ENCODE peak calls at places on chromosome 19, in six cellular contexts. One of them, this sample, is unnamed.

GRCh38 chr19:49957262-49957915 is 3.6 kb downstream of the SIGLEC11 start:
- DNase-seq in PC-3: no peak
- DNase-seq in kidney epithelial cell: no peak
- DNase-seq in glutamatergic neuron: no peak
- DNase-seq in adrenal gland: peak
- DNase-seq in neural crest cell: no peak
- DNase-seq in this sample: no peak

GRCh38 chr19:48213959-48214358 is 41.8 kb downstream of the CARD8 start:
- DNase-seq in PC-3: no peak
- DNase-seq in kidney epithelial cell: no peak
- DNase-seq in glutamatergic neuron: no peak
- DNase-seq in adrenal gland: no peak
- DNase-seq in neural crest cell: no peak
- DNase-seq in this sample: no peak

GRCh38 chr19:49983645-49984229 is 22.8 kb upstream of the SIGLEC11 start:
- DNase-seq in PC-3: peak
- DNase-seq in kidney epithelial cell: no peak
- DNase-seq in glutamatergic neuron: peak
- DNase-seq in adrenal gland: peak
- DNase-seq in neural crest cell: peak
- DNase-seq in this sample: peak

GRCh38 chr19:52993342-52994178 is 20.2 kb upstream of the ERVV-1 start:
- DNase-seq in PC-3: peak
- DNase-seq in kidney epithelial cell: no peak
- DNase-seq in glutamatergic neuron: peak
- DNase-seq in adrenal gland: peak
- DNase-seq in neural crest cell: peak
- DNase-seq in this sample: peak

GRCh38 chr19:43623889-43624670 is 4.7 kb upstream of the ZNF428 start:
- DNase-seq in PC-3: no peak
- DNase-seq in kidney epithelial cell: no peak
- DNase-seq in glutamatergic neuron: no peak
- DNase-seq in adrenal gland: no peak
- DNase-seq in neural crest cell: no peak
- DNase-seq in this sample: no peak

GRCh38 chr19:47100290-47100689 is 13.3 kb downstream of the ZC3H4 start:
- DNase-seq in PC-3: no peak
- DNase-seq in kidney epithelial cell: no peak
- DNase-seq in glutamatergic neuron: no peak
- DNase-seq in adrenal gland: no peak
- DNase-seq in neural crest cell: no peak
- DNase-seq in this sample: no peak

GRCh38 chr19:23904406-23904805 is 10.3 kb upstream of the ZNF726 start:
- DNase-seq in PC-3: no peak
- DNase-seq in kidney epithelial cell: no peak
- DNase-seq in glutamatergic neuron: no peak
- DNase-seq in adrenal gland: no peak
- DNase-seq in neural crest cell: no peak
- DNase-seq in this sample: no peak

GRCh38 chr19:56350416-56351045 is 35.9 kb upstream of the ZSCAN5A start:
- DNase-seq in PC-3: peak
- DNase-seq in kidney epithelial cell: no peak
- DNase-seq in glutamatergic neuron: peak
- DNase-seq in adrenal gland: peak
- DNase-seq in neural crest cell: peak
- DNase-seq in this sample: peak

GRCh38 chr19:8335343-8336071 is 7.6 kb downstream of the KANK3 start:
- DNase-seq in PC-3: no peak
- DNase-seq in kidney epithelial cell: no peak
- DNase-seq in glutamatergic neuron: peak
- DNase-seq in adrenal gland: no peak
- DNase-seq in neural crest cell: no peak
- DNase-seq in this sample: no peak

GRCh38 chr19:34391813-34392212 is 12.4 kb upstream of the PDCD2L start:
- DNase-seq in PC-3: no peak
- DNase-seq in kidney epithelial cell: no peak
- DNase-seq in glutamatergic neuron: no peak
- DNase-seq in adrenal gland: no peak
- DNase-seq in neural crest cell: no peak
- DNase-seq in this sample: no peak

GRCh38 chr19:52473655-52474350 is 20.4 kb downstream of the ZNF578 start:
- DNase-seq in PC-3: peak
- DNase-seq in kidney epithelial cell: no peak
- DNase-seq in glutamatergic neuron: no peak
- DNase-seq in adrenal gland: no peak
- DNase-seq in neural crest cell: no peak
- DNase-seq in this sample: no peak

GRCh38 chr19:47615714-47616113 is 6.8 kb downstream of the BICRA start:
- DNase-seq in PC-3: no peak
- DNase-seq in kidney epithelial cell: no peak
- DNase-seq in glutamatergic neuron: no peak
- DNase-seq in adrenal gland: no peak
- DNase-seq in neural crest cell: no peak
- DNase-seq in this sample: no peak

GRCh38 chr19:31348416-31349159 is 648 bp downstream of the TSHZ3 start:
- DNase-seq in PC-3: no peak
- DNase-seq in kidney epithelial cell: no peak
- DNase-seq in glutamatergic neuron: peak
- DNase-seq in adrenal gland: no peak
- DNase-seq in neural crest cell: no peak
- DNase-seq in this sample: no peak

GRCh38 chr19:51600940-51601575 is 29.1 kb downstream of the SIGLEC5 start:
- DNase-seq in PC-3: no peak
- DNase-seq in kidney epithelial cell: no peak
- DNase-seq in glutamatergic neuron: no peak
- DNase-seq in adrenal gland: no peak
- DNase-seq in neural crest cell: no peak
- DNase-seq in this sample: no peak

GRCh38 chr19:3879656-3880055 is 829 bp upstream of the ATCAY start:
- DNase-seq in PC-3: no peak
- DNase-seq in kidney epithelial cell: no peak
- DNase-seq in glutamatergic neuron: no peak
- DNase-seq in adrenal gland: no peak
- DNase-seq in neural crest cell: no peak
- DNase-seq in this sample: no peak
- TF ChIP-seq CTCF in PC-3: no peak
- TF ChIP-seq CTCF in kidney epithelial cell: no peak
- TF ChIP-seq CTCF in glutamatergic neuron: peak
- TF ChIP-seq CTCF in adrenal gland: no peak
- TF ChIP-seq CTCF in neural crest cell: peak
- TF ChIP-seq CTCF in this sample: peak

GRCh38 chr19:39157997-39158389 is 32.4 kb downstream of the PAK4 start:
- DNase-seq in PC-3: no peak
- DNase-seq in kidney epithelial cell: no peak
- DNase-seq in glutamatergic neuron: no peak
- DNase-seq in adrenal gland: no peak
- DNase-seq in neural crest cell: no peak
- DNase-seq in this sample: no peak

GRCh38 chr19:39156230-39156890 is 30.8 kb downstream of the PAK4 start:
- DNase-seq in PC-3: peak
- DNase-seq in kidney epithelial cell: no peak
- DNase-seq in glutamatergic neuron: no peak
- DNase-seq in adrenal gland: no peak
- DNase-seq in neural crest cell: no peak
- DNase-seq in this sample: no peak

GRCh38 chr19:39158646-39159260 is 33.2 kb downstream of the PAK4 start:
- DNase-seq in PC-3: no peak
- DNase-seq in kidney epithelial cell: no peak
- DNase-seq in glutamatergic neuron: no peak
- DNase-seq in adrenal gland: no peak
- DNase-seq in neural crest cell: no peak
- DNase-seq in this sample: no peak

GRCh38 chr19:39156891-39157230 is 31.3 kb downstream of the PAK4 start:
- DNase-seq in PC-3: no peak
- DNase-seq in kidney epithelial cell: no peak
- DNase-seq in glutamatergic neuron: no peak
- DNase-seq in adrenal gland: no peak
- DNase-seq in neural crest cell: no peak
- DNase-seq in this sample: no peak

GRCh38 chr19:39157275-39157996 is 31.9 kb downstream of the PAK4 start:
- DNase-seq in PC-3: no peak
- DNase-seq in kidney epithelial cell: no peak
- DNase-seq in glutamatergic neuron: no peak
- DNase-seq in adrenal gland: no peak
- DNase-seq in neural crest cell: no peak
- DNase-seq in this sample: no peak
- TF ChIP-seq CTCF in PC-3: no peak
- TF ChIP-seq CTCF in kidney epithelial cell: no peak
- TF ChIP-seq CTCF in glutamatergic neuron: no peak
- TF ChIP-seq CTCF in adrenal gland: no peak
- TF ChIP-seq CTCF in neural crest cell: no peak
- TF ChIP-seq CTCF in this sample: no peak

GRCh38 chr19:54159352-54160181 is at the start of gene LENG1:
- DNase-seq in PC-3: peak
- DNase-seq in kidney epithelial cell: peak
- DNase-seq in glutamatergic neuron: peak
- DNase-seq in adrenal gland: peak
- DNase-seq in neural crest cell: peak
- DNase-seq in this sample: peak
- TF ChIP-seq CTCF in PC-3: peak
- TF ChIP-seq CTCF in kidney epithelial cell: peak
- TF ChIP-seq CTCF in glutamatergic neuron: no peak
- TF ChIP-seq CTCF in adrenal gland: peak
- TF ChIP-seq CTCF in neural crest cell: peak
- TF ChIP-seq CTCF in this sample: peak

DNA sequence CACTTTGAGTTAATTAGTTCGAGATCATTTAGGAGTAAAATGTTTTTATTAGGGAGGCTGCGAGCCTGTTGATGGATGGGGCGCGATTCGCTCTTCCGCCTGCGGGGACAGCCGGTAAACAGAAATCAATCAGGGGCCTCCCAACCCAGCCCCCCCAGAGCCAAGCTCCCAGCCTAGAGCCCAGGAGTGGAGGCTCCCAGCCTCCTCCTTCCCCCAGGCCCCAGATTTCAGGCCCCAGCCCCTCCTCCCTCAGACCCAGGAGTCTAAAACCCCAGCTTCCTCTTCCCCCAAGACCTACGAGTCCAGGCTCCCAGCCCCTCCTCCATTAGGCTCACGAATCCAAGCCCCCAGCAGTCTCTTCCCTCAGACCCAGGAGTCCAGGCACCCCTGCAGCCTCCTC is 9.7 kb upstream of the ERFL start:
- DNase-seq in PC-3: no peak
- DNase-seq in kidney epithelial cell: no peak
- DNase-seq in glutamatergic neuron: no peak
- DNase-seq in adrenal gland: no peak
- DNase-seq in neural crest cell: no peak
- DNase-seq in this sample: no peak
- TF ChIP-seq CTCF in PC-3: no peak
- TF ChIP-seq CTCF in kidney epithelial cell: no peak
- TF ChIP-seq CTCF in glutamatergic neuron: peak
- TF ChIP-seq CTCF in adrenal gland: no peak
- TF ChIP-seq CTCF in neural crest cell: no peak
- TF ChIP-seq CTCF in this sample: no peak

GRCh38 chr19:11964858-11965645 is at the start of gene ZNF763:
- DNase-seq in PC-3: peak
- DNase-seq in kidney epithelial cell: peak
- DNase-seq in glutamatergic neuron: peak
- DNase-seq in adrenal gland: peak
- DNase-seq in neural crest cell: peak
- DNase-seq in this sample: peak

GRCh38 chr19:11963566-11964355 is 1.1 kb upstream of the ZNF763 start:
- DNase-seq in PC-3: peak
- DNase-seq in kidney epithelial cell: no peak
- DNase-seq in glutamatergic neuron: peak
- DNase-seq in adrenal gland: peak
- DNase-seq in neural crest cell: peak
- DNase-seq in this sample: peak

GRCh38 chr19:11970174-11970573 is 5.3 kb downstream of the ZNF763 start:
- DNase-seq in PC-3: no peak
- DNase-seq in kidney epithelial cell: no peak
- DNase-seq in glutamatergic neuron: no peak
- DNase-seq in adrenal gland: no peak
- DNase-seq in neural crest cell: no peak
- DNase-seq in this sample: no peak

DNA sequence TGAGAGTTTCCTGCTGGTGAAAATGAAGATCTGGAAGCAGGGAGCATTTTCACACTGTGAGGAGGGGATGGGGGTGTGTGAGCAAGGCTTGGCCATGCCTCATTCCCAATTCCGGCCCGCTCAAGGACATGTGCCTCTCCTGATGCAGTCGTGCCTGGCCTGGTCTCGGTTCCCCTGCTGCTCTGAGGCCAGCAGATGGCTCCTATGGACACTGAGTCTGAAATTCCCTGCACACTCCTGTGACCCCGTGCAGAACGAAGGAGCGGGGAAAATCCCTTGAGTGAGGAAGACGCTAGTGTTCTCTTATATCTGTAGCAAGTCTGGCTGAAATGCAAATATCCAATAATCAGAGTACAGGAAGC is 363 bp upstream of the ZNF763 start:
- DNase-seq in PC-3: no peak
- DNase-seq in kidney epithelial cell: no peak
- DNase-seq in glutamatergic neuron: peak
- DNase-seq in adrenal gland: peak
- DNase-seq in neural crest cell: no peak
- DNase-seq in this sample: no peak
- TF ChIP-seq CTCF in PC-3: no peak
- TF ChIP-seq CTCF in kidney epithelial cell: no peak
- TF ChIP-seq CTCF in glutamatergic neuron: no peak
- TF ChIP-seq CTCF in adrenal gland: peak
- TF ChIP-seq CTCF in neural crest cell: no peak
- TF ChIP-seq CTCF in this sample: no peak

GRCh38 chr19:1507192-1507660 is 5.6 kb downstream of the ADAMTSL5 start:
- DNase-seq in PC-3: no peak
- DNase-seq in kidney epithelial cell: no peak
- DNase-seq in glutamatergic neuron: no peak
- DNase-seq in adrenal gland: peak
- DNase-seq in neural crest cell: no peak
- DNase-seq in this sample: no peak

GRCh38 chr19:1505991-1506881 is 6.6 kb downstream of the ADAMTSL5 start:
- DNase-seq in PC-3: no peak
- DNase-seq in kidney epithelial cell: no peak
- DNase-seq in glutamatergic neuron: no peak
- DNase-seq in adrenal gland: no peak
- DNase-seq in neural crest cell: no peak
- DNase-seq in this sample: no peak

GRCh38 chr19:1503925-1504430 is 8.8 kb downstream of the ADAMTSL5 start:
- DNase-seq in PC-3: no peak
- DNase-seq in kidney epithelial cell: no peak
- DNase-seq in glutamatergic neuron: no peak
- DNase-seq in adrenal gland: no peak
- DNase-seq in neural crest cell: no peak
- DNase-seq in this sample: no peak

GRCh38 chr19:1503089-1503924 is 9.5 kb downstream of the ADAMTSL5 start:
- DNase-seq in PC-3: peak
- DNase-seq in kidney epithelial cell: no peak
- DNase-seq in glutamatergic neuron: peak
- DNase-seq in adrenal gland: no peak
- DNase-seq in neural crest cell: peak
- DNase-seq in this sample: no peak

GRCh38 chr19:1505012-1505411 is 7.8 kb downstream of the ADAMTSL5 start:
- DNase-seq in PC-3: no peak
- DNase-seq in kidney epithelial cell: no peak
- DNase-seq in glutamatergic neuron: no peak
- DNase-seq in adrenal gland: no peak
- DNase-seq in neural crest cell: no peak
- DNase-seq in this sample: no peak
- TF ChIP-seq CTCF in PC-3: no peak
- TF ChIP-seq CTCF in kidney epithelial cell: no peak
- TF ChIP-seq CTCF in glutamatergic neuron: no peak
- TF ChIP-seq CTCF in adrenal gland: no peak
- TF ChIP-seq CTCF in neural crest cell: no peak
- TF ChIP-seq CTCF in this sample: no peak